ENCODE peak calls at places on chromosome 2, in six cellular contexts. N, D, Y, X, W and G are unnamed samples.

GRCh38 chr2:197453123-197453913 is at the start of gene COQ10B:
- DNase-seq in X (peak; percentile 100), D (peak; percentile 99), Y (peak; percentile 100), N (peak; percentile 100), W (peak; percentile 100), G (peak; percentile 99)

GRCh38 chr2:109377976-109378375 is 235.8 kb downstream of the SEPTIN10 start:
- DNase-seq in Y (no peak), D (no peak), W (no peak), X (no peak), N (no peak), G (no peak)

GRCh38 chr2:17682098-17682857 is 71.3 kb downstream of the SMC6 start:
- DNase-seq in N (no peak), D (no peak), W (no peak), Y (no peak), X (no peak), G (no peak)

GRCh38 chr2:150169230-150169629 is 318.2 kb downstream of the RND3 start:
- DNase-seq in X (no peak), D (no peak), Y (no peak), W (peak; percentile 70), N (peak; percentile 54), G (peak; percentile 64)

GRCh38 chr2:85564144-85564563 is 2.9 kb upstream of the GGCX start:
- DNase-seq in X (peak; percentile 75), D (no peak), W (no peak), Y (no peak), N (no peak), G (no peak)

GRCh38 chr2:56522605-56523089 is 338.9 kb downstream of the CCDC85A start:
- DNase-seq in Y (no peak), D (no peak), W (peak; percentile 9), N (peak; percentile 2), X (no peak), G (peak; percentile 76)

GRCh38 chr2:159891917-159892691 is 94.1 kb upstream of the CD302 start:
- DNase-seq in X (no peak), W (peak; percentile 26), N (peak; percentile 78), D (no peak), Y (peak; percentile 48), G (peak; percentile 82)

GRCh38 chr2:3650140-3650944 is 7.7 kb upstream of the ALLC start:
- DNase-seq in X (no peak), N (no peak), W (no peak), Y (no peak), D (peak; percentile 18), G (no peak)

GRCh38 chr2:172674968-172675303 is 60.7 kb upstream of the RAPGEF4 start:
- DNase-seq in X (no peak), N (no peak), Y (no peak), D (no peak), W (no peak), G (no peak)
- H2AFZ ChIP-seq in X (no peak overlapping the region), N (peak overlapping the region; percentile 61), Y (no peak overlapping the region), D (no peak overlapping the region), W (no peak overlapping the region), G (no peak overlapping the region)

GRCh38 chr2:121735520-121736074 is 1.1 kb downstream of the NIFK start:
- DNase-seq in Y (no peak), N (no peak), X (peak; percentile 55), W (no peak), D (no peak), G (no peak)

GRCh38 chr2:121727332-121727731 is 9.3 kb downstream of the NIFK start:
- DNase-seq in D (no peak), N (no peak), W (no peak), Y (no peak), X (no peak), G (no peak)

GRCh38 chr2:121727950-121728349 is 8.7 kb downstream of the NIFK start:
- DNase-seq in N (no peak), D (no peak), X (no peak), W (no peak), Y (no peak), G (no peak)

GRCh38 chr2:121736140-121736461 is 574 bp downstream of the NIFK start:
- DNase-seq in N (no peak), W (no peak), D (no peak), Y (no peak), X (peak; percentile 14), G (no peak)

DNA sequence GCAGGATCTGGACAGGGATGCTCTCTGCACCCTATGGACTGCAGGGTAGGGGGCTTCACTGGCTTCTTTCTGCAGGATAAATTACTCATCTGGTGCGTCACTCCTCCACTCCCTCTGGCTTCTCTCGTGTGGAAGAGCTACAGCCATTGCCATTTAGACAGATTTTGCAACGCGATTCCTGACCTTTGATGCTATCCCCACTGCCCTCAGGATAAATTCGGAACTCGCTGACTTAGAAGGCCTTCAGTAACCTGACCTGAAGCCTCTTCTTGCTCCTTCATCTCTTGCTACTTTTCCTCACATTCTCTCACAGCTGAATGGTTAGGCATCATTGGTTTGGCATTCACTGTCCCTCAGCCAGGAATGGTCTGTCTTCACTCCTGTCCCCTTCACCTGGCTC is 5.3 kb downstream of the NIFK start:
- DNase-seq in N (no peak), Y (peak; percentile 90), X (no peak), W (no peak), D (no peak), G (no peak)
- H3K36me3 ChIP-seq in N (peaks cover 27% of the 10 kb centered on the region), Y (peaks cover 15% of the 10 kb centered on the region), X (peaks cover 91% of the 10 kb centered on the region), W (peaks cover 12% of the 10 kb centered on the region), D (peaks cover 83% of the 10 kb centered on the region), G (peaks cover 45% of the 10 kb centered on the region)

GRCh38 chr2:227322530-227323190 is 2.4 kb upstream of the MFF start:
- DNase-seq in Y (no peak), D (no peak), X (no peak), N (no peak), W (no peak), G (no peak)
- H3K9me3 ChIP-seq in Y (peaks cover 6% of the 10 kb centered on the region), D (peaks cover 3% of the 10 kb centered on the region), X (peaks cover 6% of the 10 kb centered on the region), N (no peaks in the 10 kb centered on the region), W (no peaks in the 10 kb centered on the region), G (peaks cover 2% of the 10 kb centered on the region)

GRCh38 chr2:74763962-74764428 is 69.9 kb upstream of the HK2 start:
- DNase-seq in Y (no peak), D (no peak), X (no peak), W (no peak), N (no peak), G (no peak)

GRCh38 chr2:74767618-74768017 is 66.3 kb upstream of the HK2 start:
- DNase-seq in D (no peak), W (no peak), N (peak; percentile 22), Y (no peak), X (no peak), G (no peak)

GRCh38 chr2:74762789-74763188 is 71.1 kb upstream of the HK2 start:
- DNase-seq in D (no peak), W (no peak), X (peak; percentile 19), Y (no peak), N (no peak), G (no peak)

GRCh38 chr2:74766780-74767179 is 67.1 kb upstream of the HK2 start:
- DNase-seq in N (no peak), W (no peak), D (no peak), X (no peak), Y (no peak), G (no peak)

GRCh38 chr2:74764429-74765272 is 69.3 kb upstream of the HK2 start:
- DNase-seq in X (no peak), W (peak; percentile 29), Y (peak; percentile 15), D (no peak), N (peak; percentile 60), G (no peak)
- H2AFZ ChIP-seq in X (no peak overlapping the region), W (no peak overlapping the region), Y (no peak overlapping the region), D (peak overlapping the region; percentile 74), N (no peak overlapping the region), G (no peak overlapping the region)

GRCh38 chr2:20304411-20304810 is 46.2 kb downstream of the PUM2 start:
- DNase-seq in X (no peak), W (peak; percentile 77), Y (peak; percentile 61), D (no peak), N (peak; percentile 86), G (peak; percentile 78)

GRCh38 chr2:20300656-20301055 is 50.0 kb downstream of the PUM2 start:
- DNase-seq in X (no peak), W (no peak), N (no peak), D (no peak), Y (peak; percentile 26), G (no peak)

GRCh38 chr2:20299113-20299512 is 51.5 kb downstream of the PUM2 start:
- DNase-seq in Y (no peak), X (no peak), N (no peak), D (no peak), W (no peak), G (no peak)

GRCh38 chr2:20307311-20307710 is 43.3 kb downstream of the PUM2 start:
- DNase-seq in D (no peak), N (no peak), Y (no peak), W (no peak), X (no peak), G (no peak)

DNA sequence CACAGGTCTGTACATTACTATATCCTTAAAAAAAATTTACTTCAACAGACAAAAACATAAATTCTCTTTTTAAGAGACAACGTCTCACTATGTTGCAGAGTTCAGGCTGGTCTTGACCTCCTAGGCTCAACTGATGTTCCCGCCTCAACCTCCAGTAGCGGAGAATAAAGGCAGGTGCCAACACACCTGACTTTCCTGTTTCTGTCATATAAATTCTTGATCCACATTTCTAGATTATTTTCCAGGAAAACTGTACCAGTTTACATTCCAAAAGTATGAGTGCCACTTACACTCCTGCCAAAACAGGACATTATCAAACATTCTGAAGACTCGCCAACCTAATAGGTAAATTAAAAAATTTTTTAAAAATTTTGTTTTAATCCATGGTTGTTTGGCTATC is 48.6 kb downstream of the PUM2 start:
- DNase-seq in N (no peak), Y (no peak), D (no peak), W (no peak), X (no peak), G (no peak)
- H3K36me3 ChIP-seq in N (peaks cover 26% of the 10 kb centered on the region), Y (peaks cover 25% of the 10 kb centered on the region), D (peaks cover 99% of the 10 kb centered on the region), W (peaks cover 1% of the 10 kb centered on the region), X (peaks cover 98% of the 10 kb centered on the region), G (peaks cover 22% of the 10 kb centered on the region)

DNA sequence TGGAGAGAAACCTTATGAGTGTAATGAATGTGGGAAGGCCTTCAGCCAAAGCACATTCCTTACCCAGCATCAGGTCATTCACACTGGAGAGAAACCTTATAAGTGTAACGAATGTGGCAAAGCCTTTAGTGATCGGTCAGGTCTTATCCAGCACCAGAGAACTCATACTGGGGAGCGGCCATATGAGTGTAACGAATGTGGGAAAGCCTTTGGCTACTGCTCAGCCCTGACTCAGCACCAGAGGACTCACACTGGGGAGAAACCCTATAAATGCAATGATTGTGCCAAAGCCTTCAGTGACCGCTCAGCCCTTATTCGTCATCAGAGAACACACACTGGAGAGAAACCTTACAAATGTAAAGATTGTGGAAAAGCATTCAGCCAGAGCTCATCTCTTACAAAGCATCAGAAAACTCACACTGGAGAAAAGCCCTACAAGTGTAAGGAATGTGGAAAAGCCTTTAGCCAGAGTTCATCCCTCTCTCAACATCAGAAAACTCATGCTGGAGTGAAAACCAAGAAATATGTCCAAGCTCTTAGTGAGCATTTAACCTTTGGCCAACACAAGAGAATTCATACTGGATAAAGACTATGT is 7.8 kb downstream of the ZNF892 start:
- DNase-seq in X (no peak), W (peak; percentile 5), D (no peak), Y (no peak), N (no peak), G (no peak)
- H3K9me3 ChIP-seq in X (peaks cover 58% of the 10 kb centered on the region), W (no peaks in the 10 kb centered on the region), D (peaks cover 58% of the 10 kb centered on the region), Y (peaks cover 23% of the 10 kb centered on the region), N (peaks cover 67% of the 10 kb centered on the region), G (peaks cover 74% of the 10 kb centered on the region)